ENCODE peak calls at places on chromosome 1, in six cellular contexts. V, M, P, F, X and S are unnamed samples.

GRCh38 chr1:180301135-180301737 is 71.2 kb downstream of the LHX4 start:
- DNase-seq in P (no peak), F (no peak), X (no peak), V (no peak), M (no peak), S (no peak)

GRCh38 chr1:81880781-81881180 is 80.0 kb downstream of the ADGRL2 start:
- DNase-seq in V (no peak), X (no peak), F (no peak), M (peak), P (no peak), S (no peak)

GRCh38 chr1:55848906-55849305 is 633.7 kb upstream of the USP24 start:
- DNase-seq in M (no peak), P (no peak), F (no peak), V (no peak), X (no peak), S (no peak)

GRCh38 chr1:1098656-1099425 is 17.0 kb downstream of the C1orf159 start:
- DNase-seq in M (no peak), X (no peak), P (no peak), V (peak), F (no peak), S (peak)

GRCh38 chr1:203479646-203480045 is 4.0 kb downstream of the PRELP start:
- DNase-seq in F (no peak), M (no peak), P (no peak), X (no peak), V (no peak), S (no peak)

GRCh38 chr1:93979718-93980319 is 70.6 kb upstream of the GCLM start:
- DNase-seq in F (no peak), M (no peak), P (peak), V (peak), X (no peak), S (peak)

GRCh38 chr1:242212401-242212800 is 213.5 kb upstream of the MAP1LC3C start:
- DNase-seq in F (no peak), P (no peak), V (no peak), X (no peak), M (no peak), S (no peak)

GRCh38 chr1:109933856-109934711 is 23.4 kb downstream of the CSF1 start:
- DNase-seq in X (peak), P (no peak), M (peak), V (no peak), F (no peak), S (no peak)

GRCh38 chr1:3249846-3250501 is 181.0 kb downstream of the PRDM16 start:
- DNase-seq in X (no peak), M (no peak), P (no peak), V (no peak), F (no peak), S (peak)

GRCh38 chr1:53460666-53461328 is 1.6 kb downstream of the DMRTB1 start:
- DNase-seq in M (peak), V (no peak), P (no peak), X (no peak), F (no peak), S (no peak)

GRCh38 chr1:248589334-248589733 is 8.2 kb downstream of the OR2T10 start:
- DNase-seq in V (no peak), X (no peak), F (no peak), M (no peak), P (no peak), S (no peak)

GRCh38 chr1:172449585-172450523 is 6.0 kb upstream of the PIGC start:
- DNase-seq in X (no peak), V (peak), F (no peak), P (peak), M (peak), S (peak)